ENCODE peak calls at places on chromosomes 1 and 21, in six cellular contexts. One of them, this sample, is unnamed.

GRCh38 chr1:66274634-66275033 is 259.3 kb upstream of the SGIP1 start:
- DNase-seq in left ventricle myocardium inferior: no peak
- DNase-seq in cardiac muscle cell: no peak
- DNase-seq in epithelial cell of esophagus: peak
- DNase-seq in IMR-90: peak
- DNase-seq in astrocyte of the spinal cord: peak
- DNase-seq in this sample: peak

GRCh38 chr1:166671627-166672026 is 167.6 kb upstream of the POGK start:
- DNase-seq in IMR-90: no peak
- DNase-seq in left ventricle myocardium inferior: no peak
- DNase-seq in epithelial cell of esophagus: no peak
- DNase-seq in cardiac muscle cell: no peak
- DNase-seq in astrocyte of the spinal cord: no peak
- DNase-seq in this sample: no peak

GRCh38 chr1:41791667-41792484 is 126.8 kb downstream of the HIVEP3 start:
- DNase-seq in left ventricle myocardium inferior: no peak
- DNase-seq in cardiac muscle cell: no peak
- DNase-seq in astrocyte of the spinal cord: no peak
- DNase-seq in epithelial cell of esophagus: no peak
- DNase-seq in IMR-90: no peak
- DNase-seq in this sample: no peak

GRCh38 chr21:18801468-18801867 is 397.9 kb upstream of the TMPRSS15 start:
- DNase-seq in cardiac muscle cell: no peak
- DNase-seq in IMR-90: no peak
- DNase-seq in left ventricle myocardium inferior: no peak
- DNase-seq in astrocyte of the spinal cord: peak
- DNase-seq in epithelial cell of esophagus: peak
- DNase-seq in this sample: no peak

GRCh38 chr1:36369061-36369470 is 16.7 kb downstream of the STK40 start:
- DNase-seq in IMR-90: peak
- DNase-seq in astrocyte of the spinal cord: peak
- DNase-seq in cardiac muscle cell: peak
- DNase-seq in epithelial cell of esophagus: peak
- DNase-seq in left ventricle myocardium inferior: peak
- DNase-seq in this sample: peak

GRCh38 chr1:58836396-58836795 is 52.5 kb upstream of the JUN start:
- DNase-seq in cardiac muscle cell: no peak
- DNase-seq in IMR-90: no peak
- DNase-seq in astrocyte of the spinal cord: no peak
- DNase-seq in left ventricle myocardium inferior: no peak
- DNase-seq in epithelial cell of esophagus: no peak
- DNase-seq in this sample: no peak

GRCh38 chr1:154467768-154468102 is 34.3 kb upstream of the TDRD10 start:
- DNase-seq in IMR-90: no peak
- DNase-seq in cardiac muscle cell: no peak
- DNase-seq in left ventricle myocardium inferior: no peak
- DNase-seq in epithelial cell of esophagus: no peak
- DNase-seq in astrocyte of the spinal cord: no peak
- DNase-seq in this sample: no peak

GRCh38 chr1:103448560-103448959 is 76.9 kb upstream of the RNPC3 start:
- DNase-seq in astrocyte of the spinal cord: peak
- DNase-seq in epithelial cell of esophagus: no peak
- DNase-seq in cardiac muscle cell: no peak
- DNase-seq in left ventricle myocardium inferior: no peak
- DNase-seq in IMR-90: no peak
- DNase-seq in this sample: no peak

GRCh38 chr1:32351859-32352745 is 10.2 kb downstream of the FAM229A start:
- DNase-seq in epithelial cell of esophagus: no peak
- DNase-seq in IMR-90: peak
- DNase-seq in left ventricle myocardium inferior: peak
- DNase-seq in cardiac muscle cell: peak
- DNase-seq in astrocyte of the spinal cord: peak
- DNase-seq in this sample: peak

GRCh38 chr1:172397221-172397620 is 23.3 kb upstream of the C1orf105 start:
- DNase-seq in IMR-90: peak
- DNase-seq in cardiac muscle cell: no peak
- DNase-seq in astrocyte of the spinal cord: peak
- DNase-seq in left ventricle myocardium inferior: no peak
- DNase-seq in epithelial cell of esophagus: peak
- DNase-seq in this sample: no peak

GRCh38 chr1:25148673-25149300 is 83.5 kb downstream of the SYF2 start:
- DNase-seq in cardiac muscle cell: no peak
- DNase-seq in left ventricle myocardium inferior: no peak
- DNase-seq in astrocyte of the spinal cord: no peak
- DNase-seq in epithelial cell of esophagus: peak
- DNase-seq in IMR-90: no peak
- DNase-seq in this sample: no peak

GRCh38 chr1:24344090-24344742 is 25.1 kb downstream of the GRHL3 start:
- DNase-seq in astrocyte of the spinal cord: no peak
- DNase-seq in IMR-90: no peak
- DNase-seq in cardiac muscle cell: no peak
- DNase-seq in epithelial cell of esophagus: no peak
- DNase-seq in left ventricle myocardium inferior: no peak
- DNase-seq in this sample: no peak

GRCh38 chr1:159009704-159010361 is at the start of gene IFI16:
- DNase-seq in cardiac muscle cell: no peak
- DNase-seq in astrocyte of the spinal cord: peak
- DNase-seq in epithelial cell of esophagus: peak
- DNase-seq in left ventricle myocardium inferior: no peak
- DNase-seq in IMR-90: peak
- DNase-seq in this sample: peak

GRCh38 chr1:28855969-28856368 is 44.0 kb downstream of the OPRD1 start:
- DNase-seq in cardiac muscle cell: no peak
- DNase-seq in epithelial cell of esophagus: no peak
- DNase-seq in IMR-90: no peak
- DNase-seq in astrocyte of the spinal cord: no peak
- DNase-seq in left ventricle myocardium inferior: no peak
- DNase-seq in this sample: no peak

GRCh38 chr1:221779771-221780170 is 37.9 kb upstream of the DUSP10 start:
- DNase-seq in cardiac muscle cell: no peak
- DNase-seq in astrocyte of the spinal cord: no peak
- DNase-seq in left ventricle myocardium inferior: no peak
- DNase-seq in IMR-90: no peak
- DNase-seq in epithelial cell of esophagus: peak
- DNase-seq in this sample: no peak

GRCh38 chr1:207004931-207005830 is 27.4 kb downstream of the C1orf116 start:
- DNase-seq in cardiac muscle cell: peak
- DNase-seq in epithelial cell of esophagus: peak
- DNase-seq in astrocyte of the spinal cord: peak
- DNase-seq in IMR-90: peak
- DNase-seq in left ventricle myocardium inferior: no peak
- DNase-seq in this sample: peak

GRCh38 chr21:39029086-39029772 is 154.0 kb downstream of the PSMG1 start:
- DNase-seq in cardiac muscle cell: peak
- DNase-seq in left ventricle myocardium inferior: no peak
- DNase-seq in astrocyte of the spinal cord: peak
- DNase-seq in IMR-90: peak
- DNase-seq in epithelial cell of esophagus: no peak
- DNase-seq in this sample: peak

GRCh38 chr1:145736191-145736590 is 16.9 kb downstream of the CD160 start:
- DNase-seq in left ventricle myocardium inferior: no peak
- DNase-seq in astrocyte of the spinal cord: no peak
- DNase-seq in IMR-90: no peak
- DNase-seq in cardiac muscle cell: no peak
- DNase-seq in epithelial cell of esophagus: peak
- DNase-seq in this sample: no peak

GRCh38 chr1:980602-981395 is 1.1 kb downstream of the PERM1 start:
- DNase-seq in cardiac muscle cell: no peak
- DNase-seq in left ventricle myocardium inferior: peak
- DNase-seq in IMR-90: no peak
- DNase-seq in astrocyte of the spinal cord: no peak
- DNase-seq in epithelial cell of esophagus: no peak
- DNase-seq in this sample: no peak

GRCh38 chr1:186093437-186093836 is 281.6 kb downstream of the TPR start:
- DNase-seq in left ventricle myocardium inferior: no peak
- DNase-seq in astrocyte of the spinal cord: peak
- DNase-seq in IMR-90: peak
- DNase-seq in epithelial cell of esophagus: no peak
- DNase-seq in cardiac muscle cell: no peak
- DNase-seq in this sample: peak

GRCh38 chr1:93546162-93546863 is 98.4 kb downstream of the FNBP1L start:
- DNase-seq in astrocyte of the spinal cord: no peak
- DNase-seq in cardiac muscle cell: no peak
- DNase-seq in epithelial cell of esophagus: no peak
- DNase-seq in left ventricle myocardium inferior: no peak
- DNase-seq in IMR-90: no peak
- DNase-seq in this sample: no peak

GRCh38 chr21:34911360-34911759 is 137.7 kb downstream of the RUNX1 start:
- DNase-seq in epithelial cell of esophagus: no peak
- DNase-seq in left ventricle myocardium inferior: peak
- DNase-seq in astrocyte of the spinal cord: no peak
- DNase-seq in cardiac muscle cell: no peak
- DNase-seq in IMR-90: no peak
- DNase-seq in this sample: no peak

DNA sequence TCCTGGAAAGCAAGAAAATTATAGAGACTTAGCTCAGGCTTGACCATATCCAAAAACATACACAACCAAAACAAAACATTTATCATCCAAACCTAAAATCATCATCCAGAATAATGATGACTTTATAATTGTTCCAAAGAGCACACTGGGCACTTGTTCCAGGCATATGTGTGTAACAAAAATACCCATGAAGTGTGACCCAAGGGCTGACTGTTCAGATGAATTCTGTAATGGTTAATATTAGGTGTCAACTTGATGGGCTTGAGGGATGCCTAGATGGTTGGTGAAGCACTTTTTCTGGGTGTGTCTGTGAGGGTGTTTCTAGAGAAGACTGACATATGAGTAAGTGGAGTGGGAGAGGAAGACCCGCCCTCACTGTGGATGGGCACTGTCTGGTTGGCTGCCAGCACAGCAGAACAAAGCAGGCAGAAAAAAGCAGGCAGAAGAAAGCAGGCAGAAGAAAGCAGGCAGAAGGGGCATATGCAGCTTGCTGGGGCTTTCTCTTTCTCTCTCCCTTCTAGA is 43.1 kb upstream of the CD2 start:
- DNase-seq in left ventricle myocardium inferior: no peak
- DNase-seq in astrocyte of the spinal cord: no peak
- DNase-seq in IMR-90: no peak
- DNase-seq in epithelial cell of esophagus: peak
- DNase-seq in cardiac muscle cell: peak
- DNase-seq in this sample: no peak
- H3K4me3 ChIP-seq in left ventricle myocardium inferior: no peak
- H3K4me3 ChIP-seq in astrocyte of the spinal cord: no peak
- H3K4me3 ChIP-seq in IMR-90: no peak
- H3K4me3 ChIP-seq in epithelial cell of esophagus: no peak
- H3K4me3 ChIP-seq in cardiac muscle cell: no peak
- H3K4me3 ChIP-seq in this sample: no peak

GRCh38 chr1:233238884-233239432 is 56.6 kb downstream of the PCNX2 start:
- DNase-seq in cardiac muscle cell: no peak
- DNase-seq in IMR-90: peak
- DNase-seq in left ventricle myocardium inferior: no peak
- DNase-seq in epithelial cell of esophagus: no peak
- DNase-seq in astrocyte of the spinal cord: no peak
- DNase-seq in this sample: no peak
- TF ChIP-seq CTCF in cardiac muscle cell: peak
- TF ChIP-seq CTCF in IMR-90: peak
- TF ChIP-seq CTCF in left ventricle myocardium inferior: peak
- TF ChIP-seq CTCF in epithelial cell of esophagus: peak
- TF ChIP-seq CTCF in astrocyte of the spinal cord: no peak
- TF ChIP-seq CTCF in this sample: no peak

DNA sequence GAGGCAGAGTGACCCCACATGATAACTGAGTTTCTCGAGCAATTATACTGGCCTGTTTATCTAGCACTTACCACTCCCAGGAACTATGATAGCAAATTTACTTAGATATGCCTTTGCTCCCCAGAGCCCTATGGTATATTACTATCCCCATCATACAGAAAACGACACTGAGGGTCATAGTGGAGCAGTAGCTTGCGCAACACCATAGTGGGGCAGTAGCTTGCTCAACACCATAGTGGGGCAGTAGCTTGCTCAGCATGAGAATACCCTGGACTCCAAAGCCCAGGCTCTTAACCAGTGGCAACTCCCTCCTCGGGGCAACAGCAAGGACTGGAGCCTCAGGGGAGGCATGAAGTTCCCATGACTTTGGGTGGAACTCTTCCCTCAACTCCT is 211.9 kb downstream of the NPHP4 start:
- DNase-seq in IMR-90: no peak
- DNase-seq in astrocyte of the spinal cord: no peak
- DNase-seq in epithelial cell of esophagus: no peak
- DNase-seq in cardiac muscle cell: no peak
- DNase-seq in left ventricle myocardium inferior: no peak
- DNase-seq in this sample: no peak
- H3K4me3 ChIP-seq in IMR-90: no peak
- H3K4me3 ChIP-seq in astrocyte of the spinal cord: no peak
- H3K4me3 ChIP-seq in epithelial cell of esophagus: no peak
- H3K4me3 ChIP-seq in cardiac muscle cell: no peak
- H3K4me3 ChIP-seq in left ventricle myocardium inferior: no peak
- H3K4me3 ChIP-seq in this sample: no peak

GRCh38 chr1:8718878-8719361 is 98.5 kb downstream of the RERE start:
- DNase-seq in astrocyte of the spinal cord: no peak
- DNase-seq in left ventricle myocardium inferior: no peak
- DNase-seq in epithelial cell of esophagus: no peak
- DNase-seq in cardiac muscle cell: no peak
- DNase-seq in IMR-90: no peak
- DNase-seq in this sample: no peak
- TF ChIP-seq CTCF in astrocyte of the spinal cord: peak
- TF ChIP-seq CTCF in left ventricle myocardium inferior: peak
- TF ChIP-seq CTCF in epithelial cell of esophagus: peak
- TF ChIP-seq CTCF in cardiac muscle cell: peak
- TF ChIP-seq CTCF in IMR-90: peak
- TF ChIP-seq CTCF in this sample: peak

DNA sequence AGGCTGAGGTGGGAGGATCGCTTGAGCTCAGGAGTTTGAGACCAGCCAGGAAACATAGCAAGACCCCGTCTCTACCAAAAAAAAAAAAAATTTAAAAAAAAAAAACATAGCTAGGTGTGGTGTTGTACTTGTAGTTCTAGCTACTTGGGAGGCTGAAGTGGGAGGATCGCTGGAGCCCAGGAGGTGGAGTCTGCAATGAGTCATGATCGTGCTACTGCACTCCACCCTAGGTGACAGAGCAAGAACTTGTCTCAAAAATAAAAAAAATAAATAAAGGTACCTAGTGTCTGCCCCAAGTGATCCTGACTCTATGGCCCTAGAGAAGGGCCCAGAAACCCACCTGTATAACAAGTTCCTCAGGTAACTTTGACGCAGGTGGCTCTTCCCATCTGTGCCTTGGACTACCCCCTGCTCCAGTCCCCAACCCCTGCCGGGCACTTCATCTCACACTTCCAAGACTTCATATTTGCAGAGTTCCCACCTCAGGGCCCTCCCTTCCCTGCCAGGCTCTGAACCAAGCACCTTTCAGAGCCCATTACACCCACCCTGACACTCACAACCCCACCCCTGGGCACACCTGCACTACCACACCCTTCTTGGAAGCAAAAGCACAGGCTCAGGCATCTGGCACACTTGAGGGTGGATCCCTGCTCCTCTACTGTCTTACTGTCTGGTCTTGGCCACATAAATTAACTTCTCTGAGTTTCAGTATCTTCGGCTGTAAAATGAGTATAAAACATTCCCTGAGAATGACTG is 80.2 kb upstream of the KLHDC7A start:
- DNase-seq in IMR-90: no peak
- DNase-seq in cardiac muscle cell: no peak
- DNase-seq in epithelial cell of esophagus: no peak
- DNase-seq in astrocyte of the spinal cord: no peak
- DNase-seq in left ventricle myocardium inferior: no peak
- DNase-seq in this sample: no peak
- H3K4me3 ChIP-seq in IMR-90: no peak
- H3K4me3 ChIP-seq in cardiac muscle cell: no peak
- H3K4me3 ChIP-seq in epithelial cell of esophagus: no peak
- H3K4me3 ChIP-seq in astrocyte of the spinal cord: no peak
- H3K4me3 ChIP-seq in left ventricle myocardium inferior: no peak
- H3K4me3 ChIP-seq in this sample: no peak

This sample was measured in foreskin fibroblast.